ENCODE peak calls at places on chromosomes 1 and 21, in nine cellular contexts. One of them, this sample, is unnamed.

GRCh38 chr21:35908311-35909078 is 151.8 kb downstream of the SETD4 start:
- DNase-seq in dorsolateral prefrontal cortex: no peak
- DNase-seq in astrocyte of the spinal cord: no peak
- DNase-seq in MM.1S: no peak
- DNase-seq in transverse colon: no peak
- DNase-seq in GM12864: no peak
- DNase-seq in A549: no peak
- DNase-seq in IMR-90: no peak
- DNase-seq in foreskin fibroblast: no peak
- DNase-seq in this sample: no peak

GRCh38 chr1:203807211-203807610 is 11.8 kb downstream of the ZBED6 start:
- DNase-seq in dorsolateral prefrontal cortex: no peak
- DNase-seq in foreskin fibroblast: peak; percentile 43
- DNase-seq in transverse colon: no peak
- DNase-seq in MM.1S: no peak
- DNase-seq in GM12864: no peak
- DNase-seq in IMR-90: peak; percentile 95
- DNase-seq in A549: no peak
- DNase-seq in astrocyte of the spinal cord: peak; percentile 71
- DNase-seq in this sample: no peak

GRCh38 chr1:207963429-207964194 is 52.7 kb upstream of the CD34 start:
- DNase-seq in A549: peak; percentile 79
- DNase-seq in IMR-90: peak; percentile 75
- DNase-seq in dorsolateral prefrontal cortex: peak; percentile 84
- DNase-seq in GM12864: no peak
- DNase-seq in foreskin fibroblast: peak; percentile 95
- DNase-seq in astrocyte of the spinal cord: peak; percentile 86
- DNase-seq in MM.1S: peak; percentile 91
- DNase-seq in transverse colon: peak; percentile 93
- DNase-seq in this sample: peak; percentile 78

GRCh38 chr1:53455592-53455991 is 3.6 kb upstream of the DMRTB1 start:
- DNase-seq in GM12864: no peak
- DNase-seq in A549: no peak
- DNase-seq in foreskin fibroblast: no peak
- DNase-seq in MM.1S: no peak
- DNase-seq in IMR-90: no peak
- DNase-seq in dorsolateral prefrontal cortex: no peak
- DNase-seq in astrocyte of the spinal cord: no peak
- DNase-seq in transverse colon: no peak
- DNase-seq in this sample: no peak

GRCh38 chr21:33951276-33952178 is 35.9 kb upstream of the ATP5PO start:
- DNase-seq in GM12864: no peak
- DNase-seq in MM.1S: no peak
- DNase-seq in IMR-90: peak; percentile 79
- DNase-seq in A549: no peak
- DNase-seq in foreskin fibroblast: peak; percentile 63
- DNase-seq in transverse colon: no peak
- DNase-seq in dorsolateral prefrontal cortex: no peak
- DNase-seq in astrocyte of the spinal cord: peak; percentile 35
- DNase-seq in this sample: peak; percentile 76

GRCh38 chr1:198492872-198493271 is 47.6 kb downstream of the ATP6V1G3 start:
- DNase-seq in transverse colon: no peak
- DNase-seq in IMR-90: peak; percentile 91
- DNase-seq in MM.1S: no peak
- DNase-seq in astrocyte of the spinal cord: peak; percentile 83
- DNase-seq in A549: no peak
- DNase-seq in dorsolateral prefrontal cortex: no peak
- DNase-seq in foreskin fibroblast: peak; percentile 82
- DNase-seq in GM12864: no peak
- DNase-seq in this sample: peak; percentile 69

GRCh38 chr21:42089093-42089631 is 18.0 kb downstream of the UMODL1 start:
- DNase-seq in foreskin fibroblast: no peak
- DNase-seq in GM12864: no peak
- DNase-seq in IMR-90: no peak
- DNase-seq in dorsolateral prefrontal cortex: no peak
- DNase-seq in A549: no peak
- DNase-seq in transverse colon: no peak
- DNase-seq in astrocyte of the spinal cord: no peak
- DNase-seq in MM.1S: no peak
- DNase-seq in this sample: no peak

GRCh38 chr21:45089964-45090363 is 15.6 kb downstream of the ADARB1 start:
- DNase-seq in MM.1S: no peak
- DNase-seq in astrocyte of the spinal cord: no peak
- DNase-seq in dorsolateral prefrontal cortex: no peak
- DNase-seq in A549: no peak
- DNase-seq in GM12864: no peak
- DNase-seq in transverse colon: no peak
- DNase-seq in IMR-90: no peak
- DNase-seq in foreskin fibroblast: no peak
- DNase-seq in this sample: no peak

GRCh38 chr1:14598498-14599172 is at the start of gene KAZN:
- DNase-seq in astrocyte of the spinal cord: peak; percentile 5
- DNase-seq in MM.1S: no peak
- DNase-seq in foreskin fibroblast: peak; percentile 26
- DNase-seq in A549: no peak
- DNase-seq in IMR-90: no peak
- DNase-seq in dorsolateral prefrontal cortex: peak; percentile 45
- DNase-seq in transverse colon: no peak
- DNase-seq in GM12864: no peak
- DNase-seq in this sample: no peak

GRCh38 chr1:23593042-23593521 is 33.8 kb upstream of the ID3 start:
- DNase-seq in foreskin fibroblast: no peak
- DNase-seq in dorsolateral prefrontal cortex: no peak
- DNase-seq in IMR-90: no peak
- DNase-seq in GM12864: no peak
- DNase-seq in MM.1S: no peak
- DNase-seq in astrocyte of the spinal cord: no peak
- DNase-seq in A549: peak; percentile 53
- DNase-seq in transverse colon: no peak
- DNase-seq in this sample: no peak

GRCh38 chr1:25150998-25151397 is 81.3 kb downstream of the SYF2 start:
- DNase-seq in IMR-90: no peak
- DNase-seq in dorsolateral prefrontal cortex: no peak
- DNase-seq in MM.1S: no peak
- DNase-seq in transverse colon: no peak
- DNase-seq in foreskin fibroblast: no peak
- DNase-seq in GM12864: no peak
- DNase-seq in A549: no peak
- DNase-seq in astrocyte of the spinal cord: no peak
- DNase-seq in this sample: no peak

DNA sequence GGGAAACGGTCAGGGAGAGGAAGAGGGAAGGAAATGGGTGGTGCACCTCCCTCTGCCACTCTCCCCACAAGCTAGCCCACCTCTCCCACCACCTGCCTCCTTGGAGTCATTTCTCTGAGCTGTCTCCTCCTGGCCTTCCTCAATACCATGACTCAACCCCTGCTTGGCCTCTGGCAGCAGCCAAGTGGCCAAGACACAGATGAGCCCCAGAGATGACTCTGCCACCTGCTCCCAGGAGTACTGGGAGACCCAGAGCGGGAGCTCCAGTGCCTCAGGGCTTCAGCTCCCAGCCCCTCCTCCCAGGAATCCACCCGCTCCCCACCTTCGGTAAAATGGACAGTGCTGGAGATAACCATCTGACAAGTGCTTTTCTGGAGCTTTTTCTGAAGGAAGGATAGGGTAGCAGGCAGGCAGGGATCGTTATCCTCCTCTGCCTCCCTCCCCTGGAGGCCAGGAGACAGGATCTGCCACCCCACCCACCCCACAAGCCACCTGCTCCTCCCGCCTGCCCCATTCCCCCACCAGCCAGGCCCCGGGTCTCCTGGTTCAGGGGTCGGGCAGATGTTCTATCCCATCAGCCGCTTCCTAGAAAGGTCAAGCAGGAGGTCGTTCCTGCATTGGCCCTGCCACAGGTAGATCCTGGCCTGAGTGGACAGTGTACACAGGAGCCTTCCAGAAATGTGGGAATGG is 2.5 kb downstream of the S100A16 start:
- DNase-seq in foreskin fibroblast: peak; percentile 70
- DNase-seq in IMR-90: peak; percentile 50
- DNase-seq in dorsolateral prefrontal cortex: no peak
- DNase-seq in astrocyte of the spinal cord: peak; percentile 24
- DNase-seq in transverse colon: no peak
- DNase-seq in MM.1S: no peak
- DNase-seq in A549: peak; percentile 29
- DNase-seq in GM12864: no peak
- DNase-seq in this sample: no peak
- H3K4me3 ChIP-seq in foreskin fibroblast: peak overlapping the region; percentile 29
- H3K4me3 ChIP-seq in IMR-90: no peak overlapping the region
- H3K4me3 ChIP-seq in dorsolateral prefrontal cortex: no peak overlapping the region
- H3K4me3 ChIP-seq in astrocyte of the spinal cord: peak overlapping the region; percentile 86
- H3K4me3 ChIP-seq in transverse colon: no peak overlapping the region
- H3K4me3 ChIP-seq in MM.1S: no peak overlapping the region
- H3K4me3 ChIP-seq in A549: peak overlapping the region; percentile 68
- H3K4me3 ChIP-seq in GM12864: no peak overlapping the region
- H3K4me3 ChIP-seq in this sample: no peak overlapping the region

GRCh38 chr1:17117451-17118265 is 1.6 kb downstream of the PADI2 start:
- DNase-seq in MM.1S: no peak
- DNase-seq in A549: no peak
- DNase-seq in GM12864: no peak
- DNase-seq in dorsolateral prefrontal cortex: no peak
- DNase-seq in astrocyte of the spinal cord: no peak
- DNase-seq in transverse colon: no peak
- DNase-seq in IMR-90: no peak
- DNase-seq in foreskin fibroblast: no peak
- DNase-seq in this sample: no peak

GRCh38 chr1:17119076-17119743 is at the start of gene PADI2:
- DNase-seq in transverse colon: peak; percentile 90
- DNase-seq in GM12864: no peak
- DNase-seq in A549: peak; percentile 43
- DNase-seq in astrocyte of the spinal cord: peak; percentile 35
- DNase-seq in foreskin fibroblast: peak; percentile 79
- DNase-seq in MM.1S: peak; percentile 52
- DNase-seq in dorsolateral prefrontal cortex: peak; percentile 90
- DNase-seq in IMR-90: peak; percentile 12
- DNase-seq in this sample: peak; percentile 44

GRCh38 chr1:17119744-17120482 is 662 bp upstream of the PADI2 start:
- DNase-seq in astrocyte of the spinal cord: no peak
- DNase-seq in dorsolateral prefrontal cortex: no peak
- DNase-seq in A549: no peak
- DNase-seq in IMR-90: no peak
- DNase-seq in foreskin fibroblast: no peak
- DNase-seq in MM.1S: no peak
- DNase-seq in GM12864: no peak
- DNase-seq in transverse colon: no peak
- DNase-seq in this sample: no peak

GRCh38 chr1:17118268-17118667 is 983 bp downstream of the PADI2 start:
- DNase-seq in astrocyte of the spinal cord: no peak
- DNase-seq in MM.1S: no peak
- DNase-seq in foreskin fibroblast: no peak
- DNase-seq in A549: no peak
- DNase-seq in transverse colon: peak; percentile 52
- DNase-seq in IMR-90: no peak
- DNase-seq in dorsolateral prefrontal cortex: no peak
- DNase-seq in GM12864: no peak
- DNase-seq in this sample: no peak

DNA sequence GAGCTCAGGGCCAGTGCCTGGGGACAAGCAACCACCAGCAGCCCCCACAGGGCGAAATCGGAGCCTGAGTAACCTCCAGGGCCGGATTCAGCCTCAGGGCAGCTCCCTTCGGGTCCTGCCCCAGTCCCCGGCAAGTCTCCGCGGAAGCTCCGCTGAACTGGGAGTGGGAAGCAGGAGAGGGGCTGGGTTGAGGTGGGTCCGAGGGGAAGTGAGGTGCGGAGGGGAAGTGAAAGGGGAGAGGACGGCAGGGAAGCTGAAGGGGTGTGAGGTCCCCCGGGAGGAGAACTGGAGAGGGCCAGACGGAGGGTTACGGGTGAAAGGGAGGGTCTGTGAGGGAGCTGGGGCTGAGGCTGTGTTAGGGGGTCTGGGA is 560 bp downstream of the PADI2 start:
- DNase-seq in IMR-90: no peak
- DNase-seq in astrocyte of the spinal cord: no peak
- DNase-seq in MM.1S: no peak
- DNase-seq in A549: no peak
- DNase-seq in foreskin fibroblast: peak; percentile 20
- DNase-seq in GM12864: no peak
- DNase-seq in transverse colon: no peak
- DNase-seq in dorsolateral prefrontal cortex: no peak
- DNase-seq in this sample: no peak
- H3K4me3 ChIP-seq in IMR-90: no peak overlapping the region
- H3K4me3 ChIP-seq in astrocyte of the spinal cord: peak overlapping the region; percentile 35
- H3K4me3 ChIP-seq in MM.1S: no peak overlapping the region
- H3K4me3 ChIP-seq in A549: peak overlapping the region; percentile 52
- H3K4me3 ChIP-seq in foreskin fibroblast: no peak overlapping the region
- H3K4me3 ChIP-seq in GM12864: peak overlapping the region; percentile 34
- H3K4me3 ChIP-seq in transverse colon: peak overlapping the region; percentile 23
- H3K4me3 ChIP-seq in dorsolateral prefrontal cortex: peak overlapping the region; percentile 83
- H3K4me3 ChIP-seq in this sample: peak overlapping the region; percentile 72

DNA sequence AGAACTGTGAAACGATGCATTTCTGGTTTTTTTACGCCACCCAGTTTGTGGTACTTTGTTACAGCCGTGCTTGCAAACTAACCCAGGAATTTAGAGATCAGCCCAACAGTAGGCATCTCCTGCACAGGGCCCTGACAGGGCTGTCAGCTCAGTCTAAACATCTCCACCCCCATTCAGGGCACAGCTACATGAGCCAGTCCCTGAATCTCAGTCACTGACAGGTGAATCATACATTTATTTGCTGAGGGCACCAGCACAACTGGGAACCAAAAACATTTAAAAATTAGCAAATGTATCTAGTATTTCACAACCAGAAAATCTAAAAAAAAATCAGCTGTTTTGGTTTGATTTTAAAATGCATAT is 30.7 kb downstream of the PRDX6 start:
- DNase-seq in A549: no peak
- DNase-seq in IMR-90: no peak
- DNase-seq in foreskin fibroblast: peak; percentile 27
- DNase-seq in transverse colon: no peak
- DNase-seq in MM.1S: no peak
- DNase-seq in GM12864: no peak
- DNase-seq in astrocyte of the spinal cord: no peak
- DNase-seq in dorsolateral prefrontal cortex: no peak
- DNase-seq in this sample: no peak
- H3K4me3 ChIP-seq in A549: no peak overlapping the region
- H3K4me3 ChIP-seq in IMR-90: no peak overlapping the region
- H3K4me3 ChIP-seq in foreskin fibroblast: no peak overlapping the region
- H3K4me3 ChIP-seq in transverse colon: no peak overlapping the region
- H3K4me3 ChIP-seq in MM.1S: no peak overlapping the region
- H3K4me3 ChIP-seq in GM12864: no peak overlapping the region
- H3K4me3 ChIP-seq in astrocyte of the spinal cord: no peak overlapping the region
- H3K4me3 ChIP-seq in dorsolateral prefrontal cortex: no peak overlapping the region
- H3K4me3 ChIP-seq in this sample: no peak overlapping the region

DNA sequence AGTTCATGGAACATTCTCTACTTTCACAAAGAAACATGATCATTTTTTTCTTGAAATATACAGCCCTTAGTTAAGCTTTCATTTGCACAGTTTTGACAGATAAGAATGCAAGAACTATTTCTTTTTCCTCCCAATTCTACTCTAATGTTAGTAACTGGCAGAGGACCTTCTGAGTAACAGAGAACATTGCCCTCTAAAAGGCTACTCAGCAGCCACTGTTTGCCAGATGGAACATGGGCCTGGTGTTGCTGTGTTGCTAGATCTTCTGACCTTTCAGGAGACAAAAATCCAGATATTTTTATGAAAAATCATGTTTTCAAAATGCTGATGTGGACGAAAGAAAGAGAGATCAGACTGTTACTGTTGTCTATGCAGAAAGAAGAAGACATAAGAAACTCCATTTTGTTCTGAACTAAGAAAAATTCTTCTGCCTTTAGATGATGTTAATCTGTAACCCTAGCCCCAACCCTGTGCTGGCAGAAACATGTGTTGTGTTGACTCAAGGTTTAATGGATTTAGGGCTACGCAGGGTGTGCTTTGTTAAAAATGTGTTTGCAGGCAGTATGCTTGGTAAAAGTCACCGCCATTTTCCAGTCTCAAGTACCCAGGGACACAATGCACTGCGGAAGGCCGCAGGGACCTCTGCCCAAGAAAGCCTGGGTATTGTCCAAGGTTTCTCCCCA is 2.9 kb upstream of the PRDX6 start:
- DNase-seq in MM.1S: no peak
- DNase-seq in GM12864: no peak
- DNase-seq in foreskin fibroblast: peak; percentile 49
- DNase-seq in A549: no peak
- DNase-seq in dorsolateral prefrontal cortex: no peak
- DNase-seq in astrocyte of the spinal cord: no peak
- DNase-seq in transverse colon: peak; percentile 13
- DNase-seq in IMR-90: peak; percentile 7
- DNase-seq in this sample: peak; percentile 35
- H3K4me3 ChIP-seq in MM.1S: no peak overlapping the region
- H3K4me3 ChIP-seq in GM12864: no peak overlapping the region
- H3K4me3 ChIP-seq in foreskin fibroblast: no peak overlapping the region
- H3K4me3 ChIP-seq in A549: no peak overlapping the region
- H3K4me3 ChIP-seq in dorsolateral prefrontal cortex: no peak overlapping the region
- H3K4me3 ChIP-seq in astrocyte of the spinal cord: no peak overlapping the region
- H3K4me3 ChIP-seq in transverse colon: no peak overlapping the region
- H3K4me3 ChIP-seq in IMR-90: no peak overlapping the region
- H3K4me3 ChIP-seq in this sample: peak overlapping the region; percentile 48